ENCODE peak calls at places on chromosomes 7 and 10, in five cellular contexts. G is left lung, E is heart left ventricle, V is mucosa of descending colon, O is upper lobe of left lung. Q is an unnamed sample.

GRCh38 chr10:33800545-33800944 is 466.1 kb upstream of the NRP1 start:
- ATAC-seq in E (peak; percentile 96), V (no peak), O (no peak), G (no peak), Q (no peak)

GRCh38 chr7:2641406-2642393 is 9.9 kb downstream of the TTYH3 start:
- ATAC-seq in G (peak; percentile 81), O (peak; percentile 85), V (peak; percentile 40), E (peak; percentile 73), Q (peak; percentile 86)

GRCh38 chr10:113000454-113000853 is 50.4 kb downstream of the TCF7L2 start:
- ATAC-seq in V (no peak), O (no peak), G (no peak), E (peak; percentile 1), Q (peak; percentile 37)

GRCh38 chr7:33152087-33152486 is 22.7 kb downstream of the BBS9 start:
- ATAC-seq in O (no peak), V (no peak), E (no peak), G (no peak), Q (no peak)

GRCh38 chr7:50310361-50310760 is 5.8 kb downstream of the IKZF1 start:
- ATAC-seq in E (no peak), V (no peak), G (no peak), O (no peak), Q (no peak)

GRCh38 chr10:84613336-84614021 is 285.1 kb downstream of the CCSER2 start:
- ATAC-seq in G (peak; percentile 99), O (peak; percentile 85), E (peak; percentile 71), V (peak; percentile 68), Q (no peak)

GRCh38 chr7:81467964-81468363 is 301.9 kb downstream of the HGF start:
- ATAC-seq in G (no peak), O (no peak), E (no peak), V (peak; percentile 64), Q (no peak)

GRCh38 chr7:121994625-121995410 is 121.9 kb downstream of the PTPRZ1 start:
- ATAC-seq in G (peak; percentile 99), E (no peak), V (peak; percentile 84), O (peak; percentile 69), Q (no peak)

GRCh38 chr10:6600224-6600987 is 20.3 kb upstream of the PRKCQ start:
- ATAC-seq in O (no peak), V (no peak), E (no peak), G (peak; percentile 32), Q (no peak)

GRCh38 chr10:1577371-1577770 is 160.0 kb downstream of the ADARB2 start:
- ATAC-seq in V (no peak), O (no peak), G (no peak), E (no peak), Q (no peak)

GRCh38 chr7:129774359-129774758 is 162.8 kb downstream of the NRF1 start:
- ATAC-seq in E (no peak), V (no peak), G (no peak), O (no peak), Q (no peak)

GRCh38 chr10:70307096-70307495 is 23.3 kb upstream of the NPFFR1 start:
- ATAC-seq in G (no peak), E (no peak), V (no peak), O (no peak), Q (no peak)

GRCh38 chr7:112072541-112073245 is 133.5 kb downstream of the DOCK4 start:
- ATAC-seq in O (no peak), G (no peak), V (no peak), E (no peak), Q (no peak)

GRCh38 chr10:119395287-119396007 is 147.1 kb downstream of the RGS10 start:
- ATAC-seq in G (peak; percentile 62), O (peak; percentile 53), V (peak; percentile 51), E (peak; percentile 26), Q (peak; percentile 66)

GRCh38 chr10:133238066-133238804 is 580 bp downstream of the VENTX start:
- ATAC-seq in G (no peak), E (no peak), V (no peak), O (no peak), Q (no peak)

GRCh38 chr7:121530251-121531174 is 134.4 kb upstream of the FAM3C start:
- ATAC-seq in E (no peak), G (peak; percentile 88), V (peak; percentile 99), O (peak; percentile 34), Q (peak; percentile 50)

GRCh38 chr10:58712982-58713381 is 200.3 kb downstream of the BICC1 start:
- ATAC-seq in O (no peak), V (no peak), G (no peak), E (no peak), Q (no peak)

GRCh38 chr10:89001024-89001423 is 10.4 kb downstream of the FAS start:
- ATAC-seq in E (no peak), V (peak; percentile 56), G (no peak), O (no peak), Q (no peak)

GRCh38 chr10:98196985-98197384 is 62.5 kb downstream of the R3HCC1L start:
- ATAC-seq in G (no peak), E (no peak), V (no peak), O (no peak), Q (no peak)

GRCh38 chr10:75884808-75885207 is 453.4 kb downstream of the LRMDA start:
- ATAC-seq in O (no peak), V (no peak), G (no peak), E (no peak), Q (no peak)

GRCh38 chr7:116740758-116741462 is 68.9 kb downstream of the MET start:
- ATAC-seq in O (no peak), E (no peak), V (no peak), G (no peak), Q (no peak)

GRCh38 chr7:74312418-74313021 is 23.3 kb downstream of the CLIP2 start:
- ATAC-seq in V (no peak), E (no peak), G (no peak), O (no peak), Q (no peak)

GRCh38 chr10:44822349-44822748 is 88.8 kb upstream of the TMEM72 start:
- ATAC-seq in V (no peak), E (no peak), O (no peak), G (no peak), Q (no peak)

GRCh38 chr7:26233902-26234511 is 32.5 kb downstream of the CBX3 start:
- ATAC-seq in O (no peak), G (no peak), E (no peak), V (no peak), Q (no peak)

GRCh38 chr7:116122972-116123595 is 87.3 kb upstream of the TES start:
- ATAC-seq in O (no peak), G (peak; percentile 52), E (no peak), V (no peak), Q (no peak)

GRCh38 chr10:125399289-125399688 is 238.9 kb upstream of the CTBP2 start:
- ATAC-seq in O (no peak), G (no peak), E (no peak), V (no peak), Q (no peak)

GRCh38 chr10:14740684-14741247 is 33.9 kb downstream of the FAM107B start:
- ATAC-seq in E (peak; percentile 43), G (peak; percentile 52), O (no peak), V (peak; percentile 49), Q (no peak)

GRCh38 chr7:16822029-16822428 is 17.2 kb upstream of the AGR2 start:
- ATAC-seq in V (peak; percentile 89), O (no peak), G (peak; percentile 35), E (no peak), Q (no peak)

GRCh38 chr7:118648002-118648401 is 423.5 kb downstream of the ANKRD7 start:
- ATAC-seq in E (no peak), V (no peak), G (no peak), O (no peak), Q (no peak)

GRCh38 chr10:58672855-58673254 is 160.2 kb downstream of the BICC1 start:
- ATAC-seq in G (no peak), O (no peak), E (no peak), V (no peak), Q (no peak)

GRCh38 chr10:43076311-43076875 is 476 bp upstream of the RET start:
- ATAC-seq in E (no peak), G (peak; percentile 13), V (peak; percentile 11), O (no peak), Q (no peak)

GRCh38 chr10:79391231-79392019 is 44.2 kb downstream of the PPIF start:
- ATAC-seq in V (no peak), O (peak; percentile 17), E (no peak), G (no peak), Q (peak; percentile 42)

DNA sequence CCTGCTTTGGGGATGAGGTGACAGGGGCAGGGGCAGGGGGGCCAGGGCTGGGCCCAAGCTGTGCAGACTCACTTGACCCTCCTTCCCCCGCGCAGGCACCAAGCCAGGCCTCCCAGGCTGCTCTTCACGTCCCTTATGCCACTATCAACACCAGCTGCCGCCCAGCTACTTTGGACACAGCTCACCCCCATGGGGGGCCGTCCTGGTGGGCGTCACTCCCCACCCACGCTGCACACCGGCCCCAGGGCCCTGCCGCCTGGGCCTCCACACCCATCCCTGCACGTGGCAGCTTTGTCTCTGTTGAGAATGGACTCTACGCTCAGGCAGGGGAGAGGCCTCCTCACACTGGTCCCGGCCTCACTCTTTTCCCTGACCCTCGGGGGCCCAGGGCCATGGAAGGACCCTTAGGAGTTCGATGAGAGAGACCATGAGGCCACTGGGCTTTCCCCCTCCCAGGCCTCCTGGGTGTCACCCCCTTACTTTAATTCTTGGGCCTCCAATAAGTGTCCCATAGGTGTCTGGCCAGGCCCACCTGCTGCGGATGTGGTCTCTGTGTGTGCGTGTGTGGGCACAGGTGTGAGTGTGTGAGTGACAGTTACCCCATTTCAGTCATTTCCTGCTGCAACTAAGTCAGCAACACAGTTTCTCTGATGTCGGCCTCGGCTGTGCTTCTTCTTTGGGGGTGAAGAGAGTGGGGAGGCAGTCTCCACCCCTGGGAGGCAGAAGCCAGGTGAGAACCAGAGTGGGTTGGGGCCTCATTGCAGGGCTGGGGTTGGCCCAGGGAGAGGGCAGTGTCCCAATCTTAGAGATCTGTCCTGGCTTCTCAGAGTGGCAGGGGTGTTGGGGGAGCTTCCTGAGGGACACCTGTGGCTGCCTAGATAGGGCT is 1.3 kb downstream of the PVRIG start:
- ATAC-seq in G (peak; percentile 9), V (peak; percentile 66), E (no peak), O (peak; percentile 17), Q (no peak)
- H3K4me3 ChIP-seq in G (peak overlapping the region; percentile 28), V (no peak overlapping the region), E (no peak overlapping the region), O (peak overlapping the region; percentile 21), Q (peak overlapping the region; percentile 14)

DNA sequence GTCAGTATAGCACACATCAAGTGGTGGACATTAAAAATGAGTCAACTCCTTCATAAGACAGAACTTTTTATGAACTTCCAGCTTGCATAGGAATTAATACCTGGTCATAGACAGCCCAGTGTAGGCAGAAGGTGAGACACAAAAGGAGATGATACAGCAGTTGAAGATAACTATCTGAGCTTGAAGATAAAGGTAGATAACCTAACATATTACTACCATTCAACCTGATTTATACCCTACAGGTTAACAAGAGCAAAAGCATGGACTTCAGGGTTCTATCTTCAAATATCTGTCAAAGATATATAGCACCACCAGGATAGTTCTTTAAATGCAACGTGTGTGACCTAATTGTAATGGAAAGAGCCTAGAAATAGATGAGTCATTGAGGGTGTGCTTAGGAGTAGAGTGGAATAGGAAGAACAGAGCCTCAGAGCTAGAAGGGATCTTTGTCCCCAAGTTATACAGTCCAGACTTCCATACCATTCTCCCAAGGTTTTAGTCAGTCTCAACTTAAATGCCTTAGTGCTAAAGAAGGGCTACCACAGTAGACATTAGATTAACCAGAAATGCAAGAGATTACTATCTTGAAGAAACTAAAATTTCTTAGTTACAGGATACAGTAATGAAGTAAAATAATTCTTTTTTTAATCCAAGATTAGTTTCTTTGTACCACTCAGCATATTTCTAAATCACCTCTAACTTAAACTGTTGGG is 9.2 kb downstream of the ZNF800 start:
- ATAC-seq in E (no peak), G (peak; percentile 43), O (no peak), V (peak; percentile 98), Q (no peak)
- H3K4me3 ChIP-seq in E (no peak overlapping the region), G (no peak overlapping the region), O (no peak overlapping the region), V (no peak overlapping the region), Q (no peak overlapping the region)

GRCh38 chr7:36190447-36191291 is 37.6 kb downstream of the EEPD1 start:
- ATAC-seq in G (peak; percentile 59), E (peak; percentile 32), V (peak; percentile 33), O (no peak), Q (no peak)
- H3K4me3 ChIP-seq in G (no peak overlapping the region), E (no peak overlapping the region), V (no peak overlapping the region), O (no peak overlapping the region), Q (no peak overlapping the region)

GRCh38 chr7:93148727-93149126 is 542 bp upstream of the SAMD9L start:
- ATAC-seq in E (no peak), V (no peak), O (no peak), G (no peak), Q (no peak)
- H3K4me3 ChIP-seq in E (peak overlapping the region; percentile 62), V (no peak overlapping the region), O (no peak overlapping the region), G (no peak overlapping the region), Q (no peak overlapping the region)